ENCODE peak calls at places on chromosome X, in eight cellular contexts. K is suprapubic skin, N is right lobe of liver, S is Peyer's patch, Z is ovary, H is adrenal gland, F is A549, A is H54. P is an unnamed sample.

GRCh38 chrX:12309733-12310054 is 171.4 kb downstream of the FRMPD4 start:
- DNase-seq in K (no peak), N (no peak), S (no peak), Z (no peak), H (no peak), F (no peak), A (no peak), P (no peak)

GRCh38 chrX:13396887-13397286 is 77.0 kb upstream of the ATXN3L start:
- DNase-seq in K (no peak), N (no peak), S (no peak), Z (no peak), H (no peak), F (no peak), A (no peak), P (no peak)

GRCh38 chrX:150899191-150899757 is 806 bp upstream of the CD99L2 start:
- DNase-seq in K (peak), N (peak), S (peak), Z (peak), H (peak), F (peak), A (no peak), P (no peak)

GRCh38 chrX:145533534-145533933 is 284.1 kb upstream of the SLITRK2 start:
- DNase-seq in K (no peak), N (no peak), S (no peak), Z (no peak), H (no peak), F (no peak), A (no peak), P (no peak)

GRCh38 chrX:130801901-130802300 is 101.1 kb downstream of the ENOX2 start:
- DNase-seq in K (no peak), N (no peak), S (no peak), Z (no peak), H (no peak), F (no peak), A (no peak), P (no peak)

GRCh38 chrX:153927686-153927935 is 1.5 kb upstream of the ARHGAP4 start:
- DNase-seq in K (no peak), N (peak), S (no peak), Z (no peak), H (no peak), F (peak), A (no peak), P (no peak)

GRCh38 chrX:111270339-111270738 is at the start of gene CAPN6:
- DNase-seq in K (peak), N (no peak), S (no peak), Z (peak), H (no peak), F (no peak), A (peak), P (no peak)

GRCh38 chrX:49232525-49232924 is 615 bp downstream of the CACNA1F start:
- DNase-seq in K (no peak), N (no peak), S (no peak), Z (no peak), H (no peak), F (no peak), A (no peak), P (no peak)

GRCh38 chrX:87299563-87300160 is 217.9 kb upstream of the KLHL4 start:
- DNase-seq in K (no peak), N (no peak), S (no peak), Z (no peak), H (no peak), F (no peak), A (no peak), P (no peak)

GRCh38 chrX:27890611-27891010 is 82.8 kb downstream of the MAGEB10 start:
- DNase-seq in K (no peak), N (no peak), S (no peak), Z (no peak), H (no peak), F (peak), A (no peak), P (no peak)

GRCh38 chrX:81195712-81196111 is 6.0 kb downstream of the HMGN5 start:
- DNase-seq in K (no peak), N (peak), S (peak), Z (no peak), H (peak), F (peak), A (peak), P (no peak)

GRCh38 chrX:102958794-102959193 is 21.7 kb downstream of the RAB40AL start:
- DNase-seq in K (no peak), N (no peak), S (no peak), Z (no peak), H (no peak), F (no peak), A (no peak), P (no peak)

GRCh38 chrX:69424161-69424560 is 80.0 kb upstream of the NALF2 start:
- DNase-seq in K (no peak), N (no peak), S (no peak), Z (no peak), H (no peak), F (no peak), A (no peak), P (no peak)

GRCh38 chrX:102835504-102836146 is 101.4 kb upstream of the RAB40AL start:
- DNase-seq in K (no peak), N (no peak), S (peak), Z (no peak), H (peak), F (no peak), A (no peak), P (no peak)

GRCh38 chrX:10598540-10598939 is 21.8 kb downstream of the MID1 start:
- DNase-seq in K (no peak), N (no peak), S (no peak), Z (no peak), H (no peak), F (no peak), A (no peak), P (no peak)

GRCh38 chrX:55008571-55009358 is 8.6 kb downstream of the APEX2 start:
- DNase-seq in K (no peak), N (no peak), S (no peak), Z (no peak), H (no peak), F (no peak), A (peak), P (no peak)

GRCh38 chrX:152072236-152072635 is 66.1 kb downstream of the MAGEA10 start:
- DNase-seq in K (no peak), N (no peak), S (no peak), Z (no peak), H (peak), F (peak), A (peak), P (no peak)

GRCh38 chrX:151954730-151955129 is 19.7 kb downstream of the GABRE start:
- DNase-seq in K (no peak), N (no peak), S (no peak), Z (no peak), H (no peak), F (no peak), A (no peak), P (no peak)

GRCh38 chrX:133350751-133351150 is 64.5 kb downstream of the GPC4 start:
- DNase-seq in K (no peak), N (peak), S (peak), Z (peak), H (peak), F (no peak), A (no peak), P (no peak)

GRCh38 chrX:1212532-1212931 is at the start of gene CRLF2:
- DNase-seq in K (peak), N (no peak), S (peak), Z (no peak), H (no peak), F (peak), A (peak), P (no peak)

GRCh38 chrX:126886997-126887396 is 67.5 kb downstream of the PRR32 start:
- DNase-seq in K (no peak), N (no peak), S (no peak), Z (no peak), H (no peak), F (no peak), A (no peak), P (no peak)

GRCh38 chrX:23803931-23804381 is 21.0 kb downstream of the SAT1 start:
- DNase-seq in K (peak), N (peak), S (no peak), Z (no peak), H (peak), F (peak), A (peak), P (no peak)

GRCh38 chrX:40266490-40267333 is 169.0 kb upstream of the BCOR start:
- DNase-seq in K (peak), N (peak), S (peak), Z (peak), H (peak), F (peak), A (peak), P (peak)

GRCh38 chrX:121642415-121642814 is 595.0 kb downstream of the GLUD2 start:
- DNase-seq in K (no peak), N (no peak), S (no peak), Z (no peak), H (no peak), F (no peak), A (no peak), P (no peak)

GRCh38 chrX:124931241-124931640 is 388.4 kb upstream of the TEX13C start:
- DNase-seq in K (no peak), N (no peak), S (no peak), Z (no peak), H (no peak), F (no peak), A (no peak), P (no peak)

GRCh38 chrX:101051153-101051548 is 760 bp downstream of the TRMT2B start:
- DNase-seq in K (peak), N (peak), S (no peak), Z (peak), H (no peak), F (no peak), A (no peak), P (no peak)

GRCh38 chrX:101057095-101057714 is 5.3 kb upstream of the TRMT2B start:
- DNase-seq in K (no peak), N (no peak), S (no peak), Z (no peak), H (no peak), F (no peak), A (peak), P (no peak)

GRCh38 chrX:101051549-101052302 is at the start of gene TRMT2B:
- DNase-seq in K (peak), N (peak), S (peak), Z (peak), H (peak), F (peak), A (peak), P (peak)
- TF ChIP-seq POLR2A in K (no peak), N (peak), S (peak), Z (no peak), H (no peak), F (peak), A (no peak), P (peak)

DNA sequence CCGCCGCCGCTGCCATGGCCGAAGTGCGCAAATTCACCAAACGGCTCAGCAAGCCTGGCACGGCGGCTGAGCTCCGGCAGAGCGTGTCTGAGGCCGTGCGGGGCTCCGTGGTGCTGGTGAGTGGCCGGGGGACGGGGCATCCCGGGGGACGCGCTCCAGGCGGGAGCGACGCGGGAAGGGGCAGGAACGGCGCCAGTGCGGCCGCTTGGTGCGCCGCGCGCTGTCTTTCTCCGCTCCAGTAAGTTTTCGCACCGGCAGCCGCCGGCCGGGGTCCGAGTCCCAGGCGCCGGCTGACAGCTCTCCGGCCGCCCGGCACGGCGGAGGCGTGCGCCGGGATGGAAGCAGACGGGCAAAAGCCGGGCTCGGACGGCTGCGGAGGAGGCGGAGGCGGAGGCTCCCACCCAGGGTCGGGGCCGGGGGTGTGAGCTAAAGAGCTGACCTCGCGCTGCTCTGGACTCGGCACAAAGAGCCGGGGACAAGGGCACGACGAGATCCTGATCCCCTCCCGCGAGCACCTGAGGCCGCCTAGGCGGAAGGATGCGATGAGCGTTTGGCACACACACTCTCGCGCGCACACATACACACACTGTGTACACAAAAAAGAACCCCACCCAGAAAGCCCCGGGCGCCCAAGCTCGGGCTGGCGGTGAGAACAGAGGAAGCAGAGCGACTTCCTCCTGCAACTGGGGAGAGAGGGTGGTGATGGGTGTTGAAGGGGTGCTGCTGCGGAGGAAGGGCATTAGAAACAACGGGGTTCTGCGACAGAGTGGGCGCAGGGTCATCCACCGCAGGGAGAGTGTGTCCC is 545 bp downstream of the DOCK11 start:
- DNase-seq in K (peak), N (peak), S (peak), Z (peak), H (peak), F (no peak), A (peak), P (peak)
- TF ChIP-seq POLR2A in K (no peak), N (no peak), S (peak), Z (no peak), H (no peak), F (no peak), A (peak), P (peak)

GRCh38 chrX:17375631-17376380 is 806 bp downstream of the NHS start:
- DNase-seq in K (no peak), N (no peak), S (no peak), Z (peak), H (peak), F (peak), A (no peak), P (no peak)
- TF ChIP-seq POLR2A in K (no peak), N (no peak), S (no peak), Z (no peak), H (no peak), F (no peak), A (peak), P (no peak)

DNA sequence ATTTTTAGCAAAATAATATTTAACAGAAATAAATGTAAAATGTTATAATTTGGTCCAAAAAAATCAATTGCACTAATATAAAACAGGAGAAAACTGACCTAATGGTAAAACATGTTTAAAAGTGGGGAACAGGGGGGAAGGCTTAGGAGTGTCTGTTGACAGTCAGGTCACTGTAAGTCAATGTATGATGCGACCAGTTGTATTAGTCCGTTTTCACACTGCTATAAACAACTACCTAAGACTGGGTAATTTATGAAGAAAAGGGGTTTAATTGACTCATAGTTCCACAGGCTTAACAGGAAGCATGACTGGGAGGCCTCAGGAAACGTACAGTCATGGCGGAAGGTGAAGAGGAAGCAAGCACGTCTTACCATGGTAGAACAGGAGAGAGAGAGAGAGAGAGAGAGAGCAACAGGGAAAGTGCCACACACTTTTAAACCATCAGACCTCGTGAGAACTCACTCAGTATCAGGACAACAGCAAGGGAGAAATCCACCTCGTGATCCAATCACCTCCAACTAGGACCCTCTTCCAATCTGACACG is 13.0 kb upstream of the PLAC1 start:
- DNase-seq in K (no peak), N (no peak), S (no peak), Z (no peak), H (no peak), F (no peak), A (no peak), P (no peak)
- TF ChIP-seq POLR2A in K (no peak), N (no peak), S (no peak), Z (no peak), H (no peak), F (no peak), A (no peak), P (no peak)

DNA sequence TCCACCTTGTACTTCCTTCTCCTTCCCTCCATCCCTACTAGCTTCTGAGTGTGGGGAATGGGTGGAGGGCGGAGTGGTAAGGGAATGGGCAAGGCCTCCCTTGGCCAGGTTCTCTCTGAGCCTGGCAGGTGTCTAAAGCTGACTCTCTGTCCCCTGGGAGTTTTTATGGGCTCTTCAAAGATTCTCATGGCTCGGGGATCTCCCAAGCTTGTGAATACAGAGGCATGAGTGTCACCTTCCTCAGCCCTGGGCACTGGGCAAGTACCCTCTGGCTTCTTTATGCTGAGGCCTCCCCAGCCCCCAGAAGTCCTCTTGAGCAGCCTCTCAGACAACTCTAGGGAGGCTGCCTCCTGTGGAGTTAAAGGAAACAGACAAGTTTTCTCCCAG is 32.5 kb upstream of the DDX3X start:
- DNase-seq in K (no peak), N (no peak), S (no peak), Z (no peak), H (no peak), F (no peak), A (no peak), P (no peak)
- TF ChIP-seq POLR2A in K (no peak), N (no peak), S (no peak), Z (no peak), H (no peak), F (no peak), A (no peak), P (no peak)

GRCh38 chrX:56763556-56764152 is 34.6 kb downstream of the NBDY start:
- DNase-seq in K (peak), N (peak), S (peak), Z (peak), H (peak), F (no peak), A (no peak), P (no peak)
- TF ChIP-seq POLR2A in K (no peak), N (no peak), S (no peak), Z (no peak), H (no peak), F (no peak), A (no peak), P (no peak)

DNA sequence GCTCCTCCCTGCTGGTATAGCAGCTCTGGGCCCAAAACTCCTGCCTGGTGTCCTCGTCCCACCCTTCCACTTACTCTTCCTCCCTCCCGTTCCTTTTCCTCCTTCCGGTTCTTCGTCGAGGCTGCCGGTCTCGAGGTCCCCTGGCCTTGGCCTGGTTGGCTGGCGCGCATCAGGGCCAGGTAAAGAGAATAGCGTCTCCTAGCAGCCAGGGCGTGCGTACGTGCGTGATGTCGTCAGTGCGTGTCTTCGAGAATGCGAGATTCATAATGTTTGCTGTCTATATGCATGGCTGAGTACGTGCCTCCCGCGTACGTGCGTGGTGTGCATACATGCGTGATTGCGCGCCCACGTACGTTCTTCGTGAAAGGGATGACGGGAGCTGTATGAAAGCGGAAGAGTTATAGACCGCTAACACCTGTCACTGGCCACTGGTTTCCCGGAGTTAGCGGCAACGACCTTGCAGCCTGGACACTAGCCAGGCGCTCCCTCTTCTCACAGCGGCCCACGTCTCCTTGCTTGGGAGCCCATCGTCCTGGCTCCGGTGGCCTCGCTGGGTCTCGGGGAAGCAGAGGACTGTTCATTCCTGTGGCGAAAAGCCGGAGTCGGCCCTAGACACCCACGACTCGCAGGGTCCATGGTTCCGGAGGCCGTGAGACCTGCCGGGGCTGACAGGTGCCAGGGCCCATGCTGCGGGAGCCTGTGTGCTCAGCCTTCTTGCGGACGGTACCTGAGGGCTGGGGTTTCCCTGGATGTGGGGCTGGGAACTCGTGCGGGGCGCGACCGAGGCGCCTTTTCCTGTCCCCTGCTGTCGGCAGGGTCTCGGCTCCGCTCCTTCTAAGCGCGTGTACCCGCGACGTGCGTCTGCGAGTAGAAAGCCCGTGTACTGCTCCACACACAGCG is at the start of gene EOLA1:
- DNase-seq in K (peak), N (peak), S (peak), Z (peak), H (peak), F (peak), A (peak), P (peak)
- TF ChIP-seq POLR2A in K (peak), N (peak), S (peak), Z (peak), H (peak), F (peak), A (peak), P (peak)

P was measured in GM12892.